ENCODE peak calls at places on chromosomes 11 and 22, in seven cellular contexts. S, Z, X, T, A, U and O are unnamed samples.

GRCh38 chr22:50185384-50186087 is at the start of gene TRABD:
- DNase-seq in S (peak), Z (peak), X (peak), T (peak), A (peak), U (peak), O (peak)

GRCh38 chr11:132245558-132246385 is 875.4 kb downstream of the NTM start:
- DNase-seq in S (no peak), Z (no peak), X (no peak), T (no peak), A (no peak), U (no peak), O (no peak)

GRCh38 chr11:12871251-12871650 is 137.9 kb upstream of the RASSF10 start:
- DNase-seq in S (no peak), Z (no peak), X (no peak), T (peak), A (no peak), U (no peak), O (no peak)

GRCh38 chr11:3101921-3102640 is 44.9 kb upstream of the CARS1 start:
- DNase-seq in S (no peak), Z (no peak), X (no peak), T (no peak), A (no peak), U (no peak), O (no peak)

GRCh38 chr11:60992842-60993409 is 21.4 kb downstream of the CD6 start:
- DNase-seq in S (peak), Z (no peak), X (no peak), T (no peak), A (no peak), U (no peak), O (peak)

GRCh38 chr11:12834630-12835029 is 160.4 kb downstream of the TEAD1 start:
- DNase-seq in S (no peak), Z (no peak), X (no peak), T (no peak), A (no peak), U (no peak), O (no peak)

GRCh38 chr11:30310623-30311022 is 12.3 kb upstream of the ARL14EP start:
- DNase-seq in S (no peak), Z (no peak), X (no peak), T (no peak), A (no peak), U (no peak), O (no peak)

GRCh38 chr11:113148652-113149051 is 165.7 kb upstream of the TTC12 start:
- DNase-seq in S (no peak), Z (no peak), X (no peak), T (no peak), A (no peak), U (no peak), O (no peak)

GRCh38 chr11:64268028-64268686 is 16.3 kb downstream of the BAD start:
- DNase-seq in S (no peak), Z (no peak), X (no peak), T (no peak), A (no peak), U (no peak), O (no peak)

GRCh38 chr11:3981084-3981633 is 113.4 kb upstream of the RRM1 start:
- DNase-seq in S (no peak), Z (no peak), X (no peak), T (peak), A (no peak), U (no peak), O (no peak)

GRCh38 chr11:3205261-3206127 is 13.1 kb downstream of the MRGPRG start:
- DNase-seq in S (no peak), Z (no peak), X (no peak), T (no peak), A (no peak), U (no peak), O (no peak)

GRCh38 chr11:28108909-28109308 is 721 bp downstream of the METTL15 start:
- DNase-seq in S (no peak), Z (no peak), X (no peak), T (no peak), A (no peak), U (no peak), O (no peak)

GRCh38 chr11:73869234-73869949 is 7.3 kb downstream of the COA4 start:
- DNase-seq in S (no peak), Z (no peak), X (peak), T (peak), A (no peak), U (no peak), O (peak)

GRCh38 chr11:32918427-32918826 is 25.8 kb downstream of the QSER1 start:
- DNase-seq in S (no peak), Z (no peak), X (no peak), T (no peak), A (no peak), U (no peak), O (no peak)

GRCh38 chr11:11847082-11847481 is 5.3 kb downstream of the USP47 start:
- DNase-seq in S (no peak), Z (no peak), X (no peak), T (no peak), A (no peak), U (no peak), O (no peak)

GRCh38 chr11:19370100-19370861 is 129.5 kb upstream of the E2F8 start:
- DNase-seq in S (no peak), Z (peak), X (no peak), T (peak), A (peak), U (no peak), O (no peak)

GRCh38 chr22:40334899-40335298 is 11.4 kb upstream of the ADSL start:
- DNase-seq in S (no peak), Z (no peak), X (no peak), T (no peak), A (no peak), U (no peak), O (no peak)

GRCh38 chr11:57658023-57658361 is 430 bp downstream of the CLP1 start:
- DNase-seq in S (no peak), Z (no peak), X (no peak), T (no peak), A (no peak), U (no peak), O (no peak)

GRCh38 chr11:63490551-63491239 is at the start of gene PLAAT5:
- DNase-seq in S (peak), Z (no peak), X (peak), T (peak), A (no peak), U (no peak), O (peak)

GRCh38 chr11:15327786-15328231 is 213.1 kb downstream of the INSC start:
- DNase-seq in S (peak), Z (peak), X (peak), T (peak), A (peak), U (peak), O (peak)

GRCh38 chr11:2586793-2587131 is 113.0 kb downstream of the KCNQ1OT1 start:
- DNase-seq in S (no peak), Z (no peak), X (no peak), T (no peak), A (no peak), U (no peak), O (no peak)

GRCh38 chr11:92759571-92760214 is 209.8 kb upstream of the MTNR1B start:
- DNase-seq in S (no peak), Z (no peak), X (no peak), T (no peak), A (no peak), U (no peak), O (no peak)

GRCh38 chr11:353315-353857 is 15.9 kb upstream of the B4GALNT4 start:
- DNase-seq in S (no peak), Z (peak), X (peak), T (peak), A (peak), U (no peak), O (peak)

GRCh38 chr22:17587631-17588030 is 24.3 kb downstream of the SLC25A18 start:
- DNase-seq in S (no peak), Z (no peak), X (no peak), T (no peak), A (no peak), U (no peak), O (no peak)

GRCh38 chr11:65516135-65516968 is 8.5 kb upstream of the SCYL1 start:
- DNase-seq in S (no peak), Z (no peak), X (no peak), T (no peak), A (no peak), U (no peak), O (no peak)

GRCh38 chr11:108115495-108116140 is 5.7 kb upstream of the ACAT1 start:
- DNase-seq in S (peak), Z (peak), X (peak), T (peak), A (peak), U (no peak), O (peak)

GRCh38 chr11:17720796-17721171 is 1.4 kb downstream of the MYOD1 start:
- DNase-seq in S (peak), Z (no peak), X (no peak), T (no peak), A (no peak), U (no peak), O (no peak)
- TF ChIP-seq CTCF in S (no peak), Z (no peak), X (no peak), T (no peak), A (no peak), U (no peak), O (no peak)

GRCh38 chr11:75351541-75352416 is at the start of gene ARRB1:
- DNase-seq in S (peak), Z (peak), X (peak), T (peak), A (no peak), U (no peak), O (peak)
- TF ChIP-seq CTCF in S (no peak), Z (no peak), X (no peak), T (no peak), A (no peak), U (no peak), O (peak)

GRCh38 chr11:88555018-88555828 is 217.7 kb upstream of the CTSC start:
- DNase-seq in S (no peak), Z (peak), X (no peak), T (peak), A (no peak), U (peak), O (peak)

GRCh38 chr11:88555829-88556202 is 218.3 kb upstream of the CTSC start:
- DNase-seq in S (no peak), Z (no peak), X (no peak), T (peak), A (no peak), U (no peak), O (no peak)

GRCh38 chr11:88553204-88553603 is 215.7 kb upstream of the CTSC start:
- DNase-seq in S (no peak), Z (no peak), X (no peak), T (peak), A (no peak), U (no peak), O (no peak)

DNA sequence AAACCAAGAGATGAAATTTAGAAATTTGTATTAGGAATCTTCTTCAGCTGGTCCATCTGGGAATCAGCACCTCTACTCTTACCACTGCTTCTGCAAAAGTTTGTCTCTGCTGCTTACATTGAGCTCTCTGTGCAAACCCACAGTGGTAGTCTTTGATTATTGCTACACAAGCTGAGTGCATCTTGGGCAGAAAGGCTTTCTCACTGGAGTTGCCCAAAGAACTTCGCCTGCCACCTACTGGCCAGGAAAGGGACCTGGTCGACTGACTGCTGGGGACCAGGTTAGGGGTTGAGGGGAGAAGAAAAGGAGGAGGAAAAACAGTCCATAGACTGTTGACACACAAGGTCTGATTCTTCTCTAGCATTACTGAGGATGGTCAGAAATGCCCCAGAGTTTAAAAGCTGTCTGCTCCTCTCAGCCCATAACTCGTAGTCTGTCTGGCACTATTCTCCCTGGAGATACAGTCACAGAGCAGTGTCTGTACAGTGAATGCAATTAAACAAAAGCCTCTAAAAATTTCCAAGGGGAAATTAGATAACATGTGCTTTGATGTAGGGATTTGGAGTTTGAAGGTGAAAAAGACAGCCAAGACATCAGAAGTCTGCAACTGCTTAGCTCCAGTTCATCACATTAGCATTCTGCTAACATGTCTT is 215.0 kb upstream of the CTSC start:
- DNase-seq in S (peak), Z (no peak), X (peak), T (peak), A (peak), U (peak), O (peak)
- TF ChIP-seq CTCF in S (peak), Z (no peak), X (peak), T (peak), A (peak), U (peak), O (peak)

GRCh38 chr11:84163115-84163514 is 876.9 kb upstream of the CCDC90B start:
- DNase-seq in S (no peak), Z (no peak), X (no peak), T (no peak), A (no peak), U (no peak), O (no peak)

GRCh38 chr11:84157639-84158038 is 871.5 kb upstream of the CCDC90B start:
- DNase-seq in S (no peak), Z (no peak), X (no peak), T (no peak), A (no peak), U (no peak), O (no peak)
- TF ChIP-seq CTCF in S (no peak), Z (no peak), X (no peak), T (no peak), A (no peak), U (no peak), O (no peak)

GRCh38 chr11:123216249-123216648 is 21.2 kb upstream of the CLMP start:
- DNase-seq in S (no peak), Z (no peak), X (peak), T (no peak), A (no peak), U (no peak), O (no peak)
- TF ChIP-seq CTCF in S (no peak), Z (no peak), X (no peak), T (no peak), A (no peak), U (no peak), O (no peak)